ENCODE peak calls at places on chromosomes 6 and 20, in five cellular contexts. One of them, this sample, is unnamed.

GRCh38 chr20:47051936-47052566 is 157.4 kb downstream of the EYA2 start:
- DNase-seq in A549: no peak
- DNase-seq in AG04450: no peak
- DNase-seq in spleen: no peak
- DNase-seq in right lobe of liver: no peak
- DNase-seq in this sample: no peak

GRCh38 chr6:162442675-162443074 is 284.9 kb downstream of the PRKN start:
- DNase-seq in A549: peak
- DNase-seq in AG04450: no peak
- DNase-seq in spleen: no peak
- DNase-seq in right lobe of liver: no peak
- DNase-seq in this sample: no peak

GRCh38 chr6:34098045-34098936 is 47.6 kb downstream of the GRM4 start:
- DNase-seq in A549: no peak
- DNase-seq in AG04450: no peak
- DNase-seq in spleen: no peak
- DNase-seq in right lobe of liver: no peak
- DNase-seq in this sample: no peak

GRCh38 chr6:43396408-43397149 is 27.1 kb upstream of the ZNF318 start:
- DNase-seq in A549: no peak
- DNase-seq in AG04450: no peak
- DNase-seq in spleen: no peak
- DNase-seq in right lobe of liver: no peak
- DNase-seq in this sample: no peak

GRCh38 chr20:24673678-24674570 is 204.5 kb downstream of the SYNDIG1 start:
- DNase-seq in A549: peak
- DNase-seq in AG04450: no peak
- DNase-seq in spleen: peak
- DNase-seq in right lobe of liver: no peak
- DNase-seq in this sample: no peak

GRCh38 chr20:18805881-18806280 is 7.7 kb upstream of the SCP2D1 start:
- DNase-seq in A549: no peak
- DNase-seq in AG04450: no peak
- DNase-seq in spleen: no peak
- DNase-seq in right lobe of liver: no peak
- DNase-seq in this sample: no peak

GRCh38 chr6:74731921-74732320 is 473.9 kb downstream of the COL12A1 start:
- DNase-seq in A549: no peak
- DNase-seq in AG04450: peak
- DNase-seq in spleen: no peak
- DNase-seq in right lobe of liver: no peak
- DNase-seq in this sample: no peak

GRCh38 chr6:107800564-107801164 is 23.4 kb downstream of the SCML4 start:
- DNase-seq in A549: no peak
- DNase-seq in AG04450: no peak
- DNase-seq in spleen: no peak
- DNase-seq in right lobe of liver: no peak
- DNase-seq in this sample: peak

GRCh38 chr6:31070711-31071197 is 41.6 kb downstream of the C6orf15 start:
- DNase-seq in A549: peak
- DNase-seq in AG04450: peak
- DNase-seq in spleen: no peak
- DNase-seq in right lobe of liver: no peak
- DNase-seq in this sample: peak

GRCh38 chr6:82617648-82618047 is 254.0 kb downstream of the TPBG start:
- DNase-seq in A549: no peak
- DNase-seq in AG04450: no peak
- DNase-seq in spleen: no peak
- DNase-seq in right lobe of liver: no peak
- DNase-seq in this sample: no peak

GRCh38 chr6:162489406-162489976 is 238.1 kb downstream of the PRKN start:
- DNase-seq in A549: no peak
- DNase-seq in AG04450: no peak
- DNase-seq in spleen: no peak
- DNase-seq in right lobe of liver: peak
- DNase-seq in this sample: no peak

GRCh38 chr6:113011803-113012202 is 664.7 kb downstream of the RFPL4B start:
- DNase-seq in A549: no peak
- DNase-seq in AG04450: no peak
- DNase-seq in spleen: no peak
- DNase-seq in right lobe of liver: no peak
- DNase-seq in this sample: no peak

GRCh38 chr20:19522080-19522801 is 235.8 kb upstream of the RIN2 start:
- DNase-seq in A549: no peak
- DNase-seq in AG04450: no peak
- DNase-seq in spleen: no peak
- DNase-seq in right lobe of liver: no peak
- DNase-seq in this sample: no peak

GRCh38 chr6:13574149-13574570 is 241 bp upstream of the SIRT5 start:
- DNase-seq in A549: peak
- DNase-seq in AG04450: peak
- DNase-seq in spleen: peak
- DNase-seq in right lobe of liver: peak
- DNase-seq in this sample: peak
- TF ChIP-seq CTCF in A549: peak
- TF ChIP-seq CTCF in AG04450: peak
- TF ChIP-seq CTCF in spleen: peak
- TF ChIP-seq CTCF in right lobe of liver: peak
- TF ChIP-seq CTCF in this sample: peak

DNA sequence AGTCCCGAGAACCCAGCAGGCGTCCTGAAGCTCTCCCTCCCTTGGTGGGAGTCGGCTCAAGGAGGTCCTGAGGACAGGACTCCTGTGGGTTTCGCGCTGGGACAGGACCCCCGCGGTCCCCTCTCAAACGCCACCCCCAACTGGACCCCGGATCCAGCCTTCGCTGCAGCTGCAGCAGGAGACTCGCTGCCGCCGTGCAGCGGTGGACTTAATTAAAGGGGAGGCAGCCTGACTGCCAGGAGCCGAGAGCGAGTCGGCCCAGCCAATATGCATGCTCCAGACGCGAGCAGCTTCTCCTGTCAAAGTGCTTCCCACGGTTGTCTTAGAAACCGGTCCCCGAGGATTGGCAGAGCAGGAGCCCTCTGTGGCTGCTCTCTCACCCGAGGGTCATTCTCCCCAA is 580.2 kb upstream of the ZNF337 start:
- DNase-seq in A549: no peak
- DNase-seq in AG04450: no peak
- DNase-seq in spleen: no peak
- DNase-seq in right lobe of liver: no peak
- DNase-seq in this sample: no peak
- TF ChIP-seq CTCF in A549: no peak
- TF ChIP-seq CTCF in AG04450: no peak
- TF ChIP-seq CTCF in spleen: no peak
- TF ChIP-seq CTCF in right lobe of liver: no peak
- TF ChIP-seq CTCF in this sample: no peak

GRCh38 chr20:36141310-36141709 is 13.2 kb upstream of the EPB41L1 start:
- DNase-seq in A549: no peak
- DNase-seq in AG04450: no peak
- DNase-seq in spleen: no peak
- DNase-seq in right lobe of liver: no peak
- DNase-seq in this sample: no peak
- TF ChIP-seq CTCF in A549: peak
- TF ChIP-seq CTCF in AG04450: no peak
- TF ChIP-seq CTCF in spleen: no peak
- TF ChIP-seq CTCF in right lobe of liver: no peak
- TF ChIP-seq CTCF in this sample: no peak

GRCh38 chr6:6674872-6675271 is 86.4 kb downstream of the LY86 start:
- DNase-seq in A549: no peak
- DNase-seq in AG04450: no peak
- DNase-seq in spleen: no peak
- DNase-seq in right lobe of liver: no peak
- DNase-seq in this sample: no peak
- TF ChIP-seq CTCF in A549: no peak
- TF ChIP-seq CTCF in AG04450: peak
- TF ChIP-seq CTCF in spleen: no peak
- TF ChIP-seq CTCF in right lobe of liver: no peak
- TF ChIP-seq CTCF in this sample: peak

DNA sequence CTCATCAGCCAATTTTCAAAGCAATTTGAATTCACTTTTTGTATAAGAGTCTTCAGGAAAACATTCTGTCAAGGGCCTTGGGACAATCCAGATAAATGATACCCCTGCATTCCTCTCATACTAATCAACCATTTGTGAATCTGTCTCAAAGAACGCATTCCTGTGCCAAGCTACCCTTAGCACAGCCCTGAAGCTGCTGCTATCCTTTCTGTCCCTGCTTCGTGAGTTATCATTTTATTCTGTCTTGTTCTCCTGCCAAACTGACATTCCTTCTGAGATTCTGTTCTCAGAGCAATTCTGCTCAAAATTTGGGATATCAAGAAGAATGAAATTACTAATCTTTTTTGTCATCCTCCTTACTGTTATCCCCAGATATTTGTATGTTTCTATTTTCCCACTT is 213.9 kb upstream of the STXBP5 start:
- DNase-seq in A549: peak
- DNase-seq in AG04450: no peak
- DNase-seq in spleen: no peak
- DNase-seq in right lobe of liver: no peak
- DNase-seq in this sample: no peak
- TF ChIP-seq CTCF in A549: no peak
- TF ChIP-seq CTCF in AG04450: no peak
- TF ChIP-seq CTCF in spleen: no peak
- TF ChIP-seq CTCF in right lobe of liver: no peak
- TF ChIP-seq CTCF in this sample: no peak

GRCh38 chr6:4731996-4732395 is 44.2 kb upstream of the CDYL start:
- DNase-seq in A549: no peak
- DNase-seq in AG04450: no peak
- DNase-seq in spleen: no peak
- DNase-seq in right lobe of liver: no peak
- DNase-seq in this sample: no peak

GRCh38 chr6:4727236-4727635 is 49.0 kb upstream of the CDYL start:
- DNase-seq in A549: no peak
- DNase-seq in AG04450: no peak
- DNase-seq in spleen: no peak
- DNase-seq in right lobe of liver: no peak
- DNase-seq in this sample: no peak

GRCh38 chr6:4728949-4729348 is 47.3 kb upstream of the CDYL start:
- DNase-seq in A549: no peak
- DNase-seq in AG04450: no peak
- DNase-seq in spleen: no peak
- DNase-seq in right lobe of liver: no peak
- DNase-seq in this sample: no peak

GRCh38 chr6:4728436-4728769 is 47.8 kb upstream of the CDYL start:
- DNase-seq in A549: no peak
- DNase-seq in AG04450: no peak
- DNase-seq in spleen: no peak
- DNase-seq in right lobe of liver: no peak
- DNase-seq in this sample: no peak

GRCh38 chr6:4727671-4728435 is 48.4 kb upstream of the CDYL start:
- DNase-seq in A549: peak
- DNase-seq in AG04450: no peak
- DNase-seq in spleen: no peak
- DNase-seq in right lobe of liver: no peak
- DNase-seq in this sample: peak
- TF ChIP-seq CTCF in A549: no peak
- TF ChIP-seq CTCF in AG04450: no peak
- TF ChIP-seq CTCF in spleen: no peak
- TF ChIP-seq CTCF in right lobe of liver: no peak
- TF ChIP-seq CTCF in this sample: no peak

GRCh38 chr6:47630587-47630986 is 67.8 kb upstream of the ADGRF4 start:
- DNase-seq in A549: no peak
- DNase-seq in AG04450: no peak
- DNase-seq in spleen: no peak
- DNase-seq in right lobe of liver: no peak
- DNase-seq in this sample: no peak

GRCh38 chr6:47629954-47630353 is 68.4 kb upstream of the ADGRF4 start:
- DNase-seq in A549: no peak
- DNase-seq in AG04450: no peak
- DNase-seq in spleen: no peak
- DNase-seq in right lobe of liver: no peak
- DNase-seq in this sample: no peak

GRCh38 chr6:47634210-47635047 is 64.0 kb upstream of the ADGRF4 start:
- DNase-seq in A549: no peak
- DNase-seq in AG04450: no peak
- DNase-seq in spleen: no peak
- DNase-seq in right lobe of liver: no peak
- DNase-seq in this sample: no peak

GRCh38 chr6:47631248-47632196 is 66.9 kb upstream of the ADGRF4 start:
- DNase-seq in A549: peak
- DNase-seq in AG04450: no peak
- DNase-seq in spleen: no peak
- DNase-seq in right lobe of liver: no peak
- DNase-seq in this sample: peak

DNA sequence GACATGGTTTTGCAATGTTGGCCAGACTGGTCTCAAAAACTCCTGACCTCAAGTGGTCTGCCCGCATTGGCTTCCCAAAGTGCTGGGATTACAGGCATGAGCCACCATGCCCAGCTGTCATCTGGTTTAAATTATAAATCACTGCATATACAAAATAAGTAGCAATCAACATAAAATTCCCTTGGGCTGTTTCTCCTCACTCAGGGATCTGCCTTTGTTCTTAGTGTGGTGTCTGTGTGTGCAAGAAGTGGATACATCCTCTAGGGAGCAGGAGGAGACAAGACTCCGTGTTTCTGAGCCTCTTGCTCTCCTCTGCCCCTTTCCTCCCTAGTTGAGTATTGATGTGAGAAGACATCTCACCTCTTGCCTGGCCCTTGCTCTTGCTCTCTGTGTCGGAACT is 65.2 kb upstream of the ADGRF4 start:
- DNase-seq in A549: peak
- DNase-seq in AG04450: no peak
- DNase-seq in spleen: no peak
- DNase-seq in right lobe of liver: no peak
- DNase-seq in this sample: no peak
- TF ChIP-seq CTCF in A549: peak
- TF ChIP-seq CTCF in AG04450: no peak
- TF ChIP-seq CTCF in spleen: no peak
- TF ChIP-seq CTCF in right lobe of liver: no peak
- TF ChIP-seq CTCF in this sample: peak

DNA sequence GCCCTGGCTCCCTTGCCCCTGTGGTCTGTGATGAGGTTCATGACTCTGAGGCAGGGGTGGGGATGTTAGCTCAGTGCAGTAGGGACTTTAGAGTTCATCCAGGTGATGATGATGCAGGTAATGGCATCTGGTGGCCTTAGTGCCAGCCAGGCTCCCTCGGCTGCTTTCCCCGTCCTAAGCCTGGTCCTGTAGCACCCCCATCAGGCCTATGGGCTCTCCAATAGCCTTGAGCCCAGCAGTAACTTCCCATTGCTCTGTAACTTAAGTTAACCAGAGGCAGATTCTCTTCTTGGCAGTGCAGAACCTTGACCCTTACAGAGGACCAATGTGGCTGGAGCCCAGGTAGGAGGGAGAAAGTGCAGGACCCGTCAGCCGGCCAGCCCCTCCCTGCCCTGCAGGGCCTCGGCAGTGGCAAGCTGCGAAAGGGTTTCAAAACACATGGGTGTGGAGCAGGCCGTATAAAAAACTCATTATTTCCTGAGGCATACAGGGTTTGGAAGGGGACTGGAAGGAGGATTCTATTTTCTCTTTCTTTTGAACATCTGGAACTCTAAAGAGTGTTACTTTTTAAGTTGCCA is 406.9 kb downstream of the CDH26 start:
- DNase-seq in A549: no peak
- DNase-seq in AG04450: no peak
- DNase-seq in spleen: no peak
- DNase-seq in right lobe of liver: no peak
- DNase-seq in this sample: no peak
- TF ChIP-seq CTCF in A549: no peak
- TF ChIP-seq CTCF in AG04450: peak
- TF ChIP-seq CTCF in spleen: no peak
- TF ChIP-seq CTCF in right lobe of liver: no peak
- TF ChIP-seq CTCF in this sample: no peak